ENCODE peak calls at places on chromosomes 6 and 20, in six cellular contexts. A, F, H, T, C and I are unnamed samples.

GRCh38 chr6:111047244-111047643 is 40.1 kb upstream of the SLC16A10 start:
- DNase-seq in A (no peak), F (no peak), H (no peak), T (no peak), C (no peak), I (no peak)

GRCh38 chr6:44233560-44234100 is 10.2 kb downstream of the SLC29A1 start:
- DNase-seq in A (no peak), F (no peak), H (no peak), T (no peak), C (peak), I (peak)

GRCh38 chr6:147430811-147431210 is 77.7 kb upstream of the SAMD5 start:
- DNase-seq in A (no peak), F (no peak), H (no peak), T (no peak), C (no peak), I (no peak)

GRCh38 chr6:25637946-25638345 is 14.1 kb upstream of the SCGN start:
- DNase-seq in A (no peak), F (no peak), H (no peak), T (no peak), C (no peak), I (no peak)

GRCh38 chr6:143232849-143233248 is 172.2 kb downstream of the AIG1 start:
- DNase-seq in A (peak), F (peak), H (no peak), T (peak), C (no peak), I (no peak)

GRCh38 chr20:17657898-17658647 is 24.0 kb downstream of the RRBP1 start:
- DNase-seq in A (no peak), F (no peak), H (no peak), T (no peak), C (no peak), I (no peak)

GRCh38 chr20:60262967-60263603 is 304.9 kb downstream of the CDH26 start:
- DNase-seq in A (no peak), F (no peak), H (no peak), T (no peak), C (no peak), I (no peak)

GRCh38 chr6:16105874-16106273 is 23.0 kb upstream of the MYLIP start:
- DNase-seq in A (no peak), F (no peak), H (no peak), T (no peak), C (no peak), I (no peak)

GRCh38 chr20:61874421-61875068 is 191.1 kb downstream of the TAF4 start:
- DNase-seq in A (peak), F (no peak), H (no peak), T (no peak), C (no peak), I (no peak)

GRCh38 chr6:135163440-135163738 is 17.7 kb upstream of the MYB start:
- DNase-seq in A (no peak), F (no peak), H (no peak), T (peak), C (no peak), I (no peak)

GRCh38 chr6:135161411-135161810 is 19.7 kb upstream of the MYB start:
- DNase-seq in A (no peak), F (no peak), H (no peak), T (no peak), C (no peak), I (no peak)

GRCh38 chr6:135161996-135162395 is 19.1 kb upstream of the MYB start:
- DNase-seq in A (no peak), F (no peak), H (no peak), T (no peak), C (no peak), I (no peak)

GRCh38 chr6:135165031-135165430 is 16.1 kb upstream of the MYB start:
- DNase-seq in A (no peak), F (no peak), H (no peak), T (no peak), C (no peak), I (no peak)

GRCh38 chr6:135162678-135163439 is 18.2 kb upstream of the MYB start:
- DNase-seq in A (no peak), F (no peak), H (no peak), T (no peak), C (no peak), I (no peak)
- H3K27ac ChIP-seq in A (no peak), F (no peak), H (no peak), T (peak), C (no peak), I (no peak)

DNA sequence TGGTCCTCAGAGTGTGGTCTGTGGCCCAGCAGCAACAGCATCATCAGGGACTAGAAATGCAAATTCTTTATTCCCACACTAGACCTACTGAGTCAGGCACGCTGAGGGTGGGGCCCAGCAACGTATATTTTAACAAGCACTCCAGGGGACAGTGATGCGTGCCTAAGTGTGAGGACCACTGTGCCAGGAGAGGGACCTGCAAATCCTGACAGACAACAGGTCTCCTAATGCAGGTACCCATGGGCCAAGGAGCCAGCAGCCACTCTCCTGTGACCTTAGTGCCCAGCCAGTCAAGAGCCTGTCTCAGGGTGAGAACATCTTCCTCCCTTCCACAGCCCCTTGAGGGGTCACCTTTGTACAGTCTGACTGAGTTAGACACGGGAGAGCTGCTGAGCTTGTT is 8.0 kb upstream of the MYLK2 start:
- DNase-seq in A (no peak), F (no peak), H (no peak), T (no peak), C (no peak), I (no peak)
- H3K27ac ChIP-seq in A (no peak), F (peak), H (no peak), T (no peak), C (peak), I (peak)

GRCh38 chr6:166621114-166621540 is 5.9 kb downstream of the RPS6KA2 start:
- DNase-seq in A (no peak), F (no peak), H (no peak), T (no peak), C (no peak), I (no peak)
- H3K27ac ChIP-seq in A (peak), F (no peak), H (peak), T (no peak), C (peak), I (no peak)

GRCh38 chr20:37378420-37378784 is 32.5 kb downstream of the SRC start:
- DNase-seq in A (no peak), F (no peak), H (peak), T (no peak), C (no peak), I (no peak)
- H3K27ac ChIP-seq in A (no peak), F (no peak), H (no peak), T (no peak), C (no peak), I (no peak)

GRCh38 chr20:59158673-59159072 is 4.9 kb upstream of the ZNF831 start:
- DNase-seq in A (no peak), F (no peak), H (no peak), T (no peak), C (no peak), I (no peak)
- H3K27ac ChIP-seq in A (no peak), F (no peak), H (no peak), T (no peak), C (no peak), I (no peak)

DNA sequence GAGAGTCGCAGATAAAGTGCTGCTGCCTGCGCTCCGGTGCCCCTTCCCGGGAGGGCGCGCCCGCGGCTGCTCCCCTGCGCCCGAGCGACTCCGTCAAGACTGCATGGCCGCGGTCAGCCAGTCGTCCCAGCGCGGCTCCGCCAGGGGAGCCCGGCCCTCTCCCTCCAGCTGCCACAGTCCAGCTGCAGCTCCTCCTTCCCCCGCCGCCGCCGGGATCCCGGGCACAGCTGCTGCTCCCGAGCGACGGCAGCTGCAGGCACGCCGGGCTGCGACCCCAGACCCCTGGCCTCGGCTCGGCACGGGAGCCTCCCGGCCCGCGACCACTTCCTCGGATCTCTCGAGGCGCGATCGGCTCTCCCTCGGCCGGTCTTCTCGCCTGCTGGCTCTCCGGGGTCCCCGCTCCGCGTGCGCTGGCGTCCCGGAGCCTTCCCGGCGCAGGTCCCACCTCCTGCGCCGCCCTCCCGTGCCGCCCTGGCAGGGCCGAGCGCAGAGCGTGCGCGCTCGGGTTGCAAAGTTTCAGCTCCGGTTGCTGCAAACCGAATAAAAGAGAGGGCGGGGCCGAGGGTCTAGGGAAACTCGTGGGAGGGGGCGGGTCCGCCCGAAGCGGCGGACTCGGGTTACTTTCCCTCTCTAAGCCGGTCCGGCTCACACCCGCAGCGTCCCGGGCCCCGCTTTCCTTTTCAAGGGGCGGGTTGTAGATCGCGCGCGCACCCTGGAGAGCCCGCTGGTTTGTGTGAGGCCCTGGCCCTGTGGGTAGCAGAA is at the start of gene CNKSR3:
- DNase-seq in A (peak), F (peak), H (peak), T (no peak), C (peak), I (peak)
- H3K27ac ChIP-seq in A (peak), F (peak), H (peak), T (no peak), C (peak), I (peak)

DNA sequence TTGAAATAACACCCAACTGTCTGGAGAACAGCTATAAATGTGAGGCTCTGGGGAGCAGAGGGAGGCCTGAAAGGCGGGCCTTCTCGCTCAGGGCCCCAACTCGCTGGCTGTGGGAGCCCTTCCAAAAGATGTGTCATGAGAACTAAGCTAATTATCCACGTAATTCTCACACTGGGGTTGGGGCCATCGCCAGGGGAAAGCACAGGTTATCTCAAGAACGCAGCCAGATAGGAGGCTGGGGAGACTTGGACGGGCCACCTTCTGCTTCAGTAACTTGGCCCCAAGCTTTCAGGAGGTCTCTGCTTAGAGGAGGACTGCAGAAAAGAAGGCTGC is 1.6 kb downstream of the PXDC1 start:
- DNase-seq in A (peak), F (peak), H (no peak), T (no peak), C (peak), I (no peak)
- H3K27ac ChIP-seq in A (peak), F (peak), H (peak), T (no peak), C (peak), I (peak)

GRCh38 chr6:159043986-159044385 is 805 bp downstream of the TAGAP start:
- DNase-seq in A (no peak), F (no peak), H (no peak), T (no peak), C (no peak), I (no peak)
- H3K27ac ChIP-seq in A (no peak), F (no peak), H (peak), T (peak), C (no peak), I (no peak)

GRCh38 chr20:32358632-32358882 is 426 bp downstream of the ASXL1 start:
- DNase-seq in A (no peak), F (no peak), H (no peak), T (no peak), C (no peak), I (no peak)

GRCh38 chr20:32357869-32358631 is at the start of gene ASXL1:
- DNase-seq in A (peak), F (peak), H (peak), T (peak), C (peak), I (peak)

GRCh38 chr20:32358883-32359632 is 927 bp downstream of the ASXL1 start:
- DNase-seq in A (peak), F (peak), H (peak), T (no peak), C (peak), I (peak)

GRCh38 chr20:32355417-32355841 is 2.7 kb upstream of the ASXL1 start:
- DNase-seq in A (no peak), F (no peak), H (no peak), T (peak), C (no peak), I (no peak)

GRCh38 chr20:32356935-32357868 is 929 bp upstream of the ASXL1 start:
- DNase-seq in A (peak), F (no peak), H (no peak), T (peak), C (no peak), I (no peak)
- H3K27ac ChIP-seq in A (peak), F (peak), H (peak), T (peak), C (peak), I (peak)